ENCODE peak calls at places on chromosomes 5 and 9, in ten cellular contexts. Z is nephron progenitor cell; B is AG08395; I is stimulated activated CD8-positive, alpha-beta memory T cell treated with anti-CD3 and anti-CD28 coated beads, Interleukin-4, amount 100 ng/mL, for 24 hours; C is LHCN-M2; N is stimulated activated naive CD8-positive, alpha-beta T cell treated with anti-CD3 and anti-CD28 coated beads, Interleukin-15, Interleukin-2, amounts not matched to agents 100 U/mL and 50 U/mL, for 24 hours; V is Caco-2; D is NCI-H748 treated with DMSO at 0.1 percent for 48 hours; K is Right ventricle myocardium superior; O is left cardiac atrium. X is an unnamed sample.

GRCh38 chr9:121781143-121781542 is 129.7 kb downstream of the DAB2IP start:
- DNase-seq in N (no peak), O (no peak), K (peak), B (no peak), Z (no peak), V (peak), I (no peak), D (no peak), C (no peak), X (no peak)

GRCh38 chr5:89065919-89066318 is 182.9 kb upstream of the MEF2C start:
- DNase-seq in I (no peak), B (no peak), N (no peak), Z (no peak), O (no peak), K (no peak), D (no peak), C (no peak), V (no peak), X (no peak)

GRCh38 chr9:4155224-4156026 is 144.4 kb downstream of the GLIS3 start:
- DNase-seq in V (no peak), Z (no peak), B (no peak), O (no peak), C (no peak), N (no peak), D (no peak), I (no peak), K (no peak), X (no peak)

GRCh38 chr9:132794730-132795380 is 83.2 kb downstream of the AK8 start:
- DNase-seq in V (no peak), O (no peak), B (no peak), K (no peak), N (no peak), D (peak), C (no peak), Z (no peak), I (no peak), X (no peak)

GRCh38 chr5:142491260-142491659 is 166.4 kb upstream of the SPRY4 start:
- DNase-seq in I (no peak), D (no peak), C (no peak), V (no peak), N (no peak), Z (peak), K (no peak), B (no peak), O (no peak), X (no peak)

GRCh38 chr9:101727621-101728524 is 10.6 kb downstream of the GRIN3A start:
- DNase-seq in O (no peak), D (peak), N (peak), V (no peak), C (no peak), Z (peak), K (no peak), B (peak), I (no peak), X (peak)

GRCh38 chr5:142192296-142192695 is 83.7 kb downstream of the NDFIP1 start:
- DNase-seq in Z (no peak), O (no peak), K (no peak), V (no peak), D (no peak), I (no peak), C (no peak), B (no peak), N (no peak), X (no peak)

GRCh38 chr5:139272471-139273321 is 20.8 kb upstream of the MATR3 start:
- DNase-seq in I (no peak), K (no peak), C (no peak), V (no peak), D (no peak), B (peak), O (no peak), Z (no peak), N (peak), X (no peak)

GRCh38 chr9:108094676-108094993 is 605.1 kb upstream of the KLF4 start:
- DNase-seq in N (no peak), I (no peak), Z (no peak), D (no peak), K (no peak), V (no peak), B (peak), O (no peak), C (peak), X (peak)

GRCh38 chr5:96893342-96893741 is 17.0 kb downstream of the ERAP2 start:
- DNase-seq in V (no peak), O (no peak), I (no peak), N (no peak), Z (no peak), D (no peak), K (no peak), B (peak), C (peak), X (peak)

GRCh38 chr5:43661102-43661501 is 58.1 kb downstream of the NNT start:
- DNase-seq in V (no peak), B (no peak), I (no peak), N (peak), K (no peak), D (peak), O (no peak), Z (peak), C (peak), X (no peak)

GRCh38 chr5:138975098-138975847 is 100.1 kb upstream of the LRRTM2 start:
- DNase-seq in O (peak), V (no peak), C (peak), Z (no peak), B (peak), I (no peak), K (peak), D (no peak), N (no peak), X (peak)

GRCh38 chr5:113178073-113178779 is 201.6 kb downstream of the DCP2 start:
- DNase-seq in V (no peak), B (no peak), O (no peak), K (no peak), C (no peak), D (no peak), Z (no peak), N (no peak), I (no peak), X (no peak)

GRCh38 chr9:108057421-108058136 is 568.0 kb upstream of the KLF4 start:
- DNase-seq in D (no peak), B (peak), I (no peak), N (no peak), C (peak), Z (no peak), V (no peak), K (no peak), O (no peak), X (peak)

GRCh38 chr9:38423939-38424843 is at the start of gene IGFBPL1:
- DNase-seq in B (peak), N (peak), D (no peak), V (no peak), O (no peak), K (no peak), Z (peak), C (no peak), I (no peak), X (peak)

GRCh38 chr9:79104951-79105350 is 466.8 kb upstream of the TLE4 start:
- DNase-seq in K (no peak), I (no peak), O (no peak), D (no peak), N (no peak), B (no peak), C (no peak), V (no peak), Z (no peak), X (no peak)

GRCh38 chr5:83731638-83732037 is 11.0 kb upstream of the HAPLN1 start:
- DNase-seq in I (no peak), K (no peak), Z (no peak), C (no peak), N (no peak), O (no peak), D (no peak), V (no peak), B (no peak), X (no peak)

GRCh38 chr9:13596383-13596970 is 317.0 kb upstream of the MPDZ start:
- DNase-seq in N (no peak), Z (no peak), B (no peak), D (no peak), C (no peak), I (no peak), K (no peak), V (no peak), O (no peak), X (no peak)

GRCh38 chr5:375921-376871 is 54.7 kb downstream of the AHRR start:
- DNase-seq in D (no peak), K (no peak), O (no peak), Z (no peak), C (no peak), I (no peak), V (peak), N (no peak), B (no peak), X (no peak)

GRCh38 chr9:114454652-114455051 is 50.6 kb downstream of the WHRN start:
- DNase-seq in K (no peak), I (no peak), O (no peak), C (no peak), V (no peak), B (no peak), D (no peak), Z (no peak), N (no peak), X (no peak)

GRCh38 chr5:132024789-132025402 is 13.4 kb upstream of the ACSL6 start:
- DNase-seq in D (no peak), B (no peak), K (no peak), N (no peak), V (no peak), O (no peak), Z (no peak), I (no peak), C (no peak), X (no peak)

GRCh38 chr5:53946405-53947100 is 363.8 kb downstream of the ARL15 start:
- DNase-seq in Z (no peak), O (no peak), B (no peak), N (no peak), C (no peak), V (no peak), I (no peak), K (no peak), D (no peak), X (no peak)

GRCh38 chr9:121059998-121060636 is 10.0 kb upstream of the C5 start:
- DNase-seq in K (no peak), C (peak), O (no peak), D (peak), I (no peak), Z (peak), N (no peak), V (no peak), B (peak), X (peak)

GRCh38 chr9:130498298-130498917 is 53.6 kb downstream of the ASS1 start:
- DNase-seq in Z (no peak), V (no peak), N (no peak), K (no peak), I (no peak), C (peak), B (no peak), D (peak), O (no peak), X (no peak)

GRCh38 chr5:102049517-102049916 is 246.6 kb downstream of the SLCO4C1 start:
- DNase-seq in I (no peak), N (no peak), D (peak), K (no peak), O (no peak), C (no peak), Z (no peak), V (no peak), B (no peak), X (no peak)

GRCh38 chr5:74725331-74725730 is 40.3 kb downstream of the HEXB start:
- DNase-seq in D (no peak), V (peak), Z (no peak), O (no peak), I (no peak), N (no peak), K (no peak), B (no peak), C (no peak), X (no peak)

GRCh38 chr9:127567898-127568617 is 44.0 kb upstream of the STXBP1 start:
- DNase-seq in K (peak), B (no peak), N (peak), O (peak), I (no peak), D (no peak), C (no peak), Z (peak), V (peak), X (peak)

GRCh38 chr9:92807031-92807756 is 42.6 kb upstream of the BICD2 start:
- DNase-seq in O (no peak), N (no peak), B (no peak), C (no peak), D (no peak), K (no peak), Z (no peak), I (no peak), V (no peak), X (no peak)

GRCh38 chr5:77743181-77743580 is 33.0 kb downstream of the TBCA start:
- DNase-seq in Z (no peak), D (no peak), N (no peak), K (no peak), V (no peak), B (peak), I (no peak), C (peak), O (no peak), X (no peak)

GRCh38 chr5:78295035-78295961 is 800 bp upstream of the AP3B1 start:
- DNase-seq in N (peak), O (peak), I (peak), B (peak), V (peak), D (peak), K (peak), Z (peak), C (peak), X (peak)

GRCh38 chr5:148072207-148072606 is 8.4 kb downstream of the SPINK5 start:
- DNase-seq in B (no peak), V (no peak), K (no peak), I (no peak), N (no peak), D (no peak), Z (no peak), C (no peak), O (no peak), X (no peak)

GRCh38 chr5:179143446-179143845 is 83.3 kb downstream of the ZNF354C start:
- DNase-seq in O (no peak), C (peak), I (no peak), K (peak), Z (no peak), D (no peak), V (no peak), B (peak), N (no peak), X (peak)

GRCh38 chr5:26388946-26389345 is 649.4 kb downstream of the CDH9 start:
- DNase-seq in Z (no peak), D (peak), V (no peak), C (no peak), K (no peak), B (no peak), N (no peak), I (no peak), O (no peak), X (no peak)

GRCh38 chr5:179623906-179624741 is 653 bp upstream of the HNRNPH1 start:
- DNase-seq in V (no peak), N (peak), I (peak), D (no peak), O (peak), B (peak), K (no peak), C (peak), Z (no peak), X (peak)

GRCh38 chr9:27655454-27655853 is 82.2 kb upstream of the C9orf72 start:
- DNase-seq in I (no peak), N (no peak), V (no peak), O (no peak), K (no peak), D (no peak), Z (no peak), C (no peak), B (no peak), X (no peak)

GRCh38 chr5:54988218-54988617 is 2.8 kb upstream of the ESM1 start:
- DNase-seq in B (no peak), C (no peak), D (no peak), O (no peak), K (no peak), Z (no peak), N (no peak), I (no peak), V (no peak), X (no peak)

GRCh38 chr5:135322744-135323143 is 76.3 kb downstream of the MACROH2A1 start:
- DNase-seq in Z (no peak), C (no peak), D (no peak), I (no peak), N (no peak), K (no peak), V (no peak), O (no peak), B (no peak), X (no peak)

X was measured in GM03348.